ENCODE peak calls at places on chromosomes 3 and 15, in four cellular contexts. Z is uterus, N is GM12865, K is mammary epithelial cell. Q is an unnamed sample.
A peak's percentile ranks its signal among the peaks of the same experiment; 100 is the strongest.

GRCh38 chr3:41115069-41115468 is 84.2 kb upstream of the CTNNB1 start:
- DNase-seq in Z (no peak), N (no peak), K (no peak), Q (no peak)

GRCh38 chr3:144643778-144644191 is 672.2 kb downstream of the DIPK2A start:
- DNase-seq in Z (no peak), N (no peak), K (no peak), Q (no peak)

GRCh38 chr3:150370982-150371381 is 37.1 kb upstream of the TSC22D2 start:
- DNase-seq in Z (no peak), N (no peak), K (no peak), Q (no peak)

GRCh38 chr15:40091861-40092415 is 16.7 kb downstream of the BMF start:
- DNase-seq in Z (peak; percentile 60), N (no peak), K (no peak), Q (no peak)

GRCh38 chr3:172106989-172107388 is 67.6 kb downstream of the FNDC3B start:
- DNase-seq in Z (no peak), N (peak; percentile 92), K (no peak), Q (peak; percentile 61)

GRCh38 chr3:40962721-40963120 is 236.6 kb upstream of the CTNNB1 start:
- DNase-seq in Z (no peak), N (no peak), K (no peak), Q (no peak)

GRCh38 chr3:105448338-105448982 is 81.8 kb downstream of the ALCAM start:
- DNase-seq in Z (no peak), N (no peak), K (no peak), Q (no peak)

GRCh38 chr3:11335056-11335608 is 62.9 kb downstream of the ATG7 start:
- DNase-seq in Z (no peak), N (peak; percentile 62), K (peak; percentile 62), Q (peak; percentile 72)

GRCh38 chr3:42302924-42303634 is 37.1 kb upstream of the CCK start:
- DNase-seq in Z (no peak), N (peak; percentile 55), K (no peak), Q (no peak)

GRCh38 chr3:49122886-49123545 is 2.4 kb upstream of the USP19 start:
- DNase-seq in Z (no peak), N (no peak), K (no peak), Q (no peak)

GRCh38 chr3:49124203-49124602 is 3.6 kb upstream of the USP19 start:
- DNase-seq in Z (no peak), N (no peak), K (no peak), Q (no peak)

GRCh38 chr3:49123687-49124086 is 3.1 kb upstream of the USP19 start:
- DNase-seq in Z (no peak), N (no peak), K (no peak), Q (no peak)

GRCh38 chr3:49122022-49122421 is 1.4 kb upstream of the USP19 start:
- DNase-seq in Z (no peak), N (no peak), K (no peak), Q (no peak)

GRCh38 chr3:49124991-49125670 is 4.5 kb upstream of the USP19 start:
- DNase-seq in Z (no peak), N (peak; percentile 28), K (no peak), Q (no peak)
- TF ChIP-seq CTCF in Z (no peak), N (peak; percentile 37), K (peak; percentile 11), Q (no peak)

GRCh38 chr3:101533603-101533968 is 20.6 kb upstream of the SENP7 start:
- DNase-seq in Z (no peak), N (no peak), K (peak; percentile 41), Q (no peak)
- TF ChIP-seq CTCF in Z (no peak), N (no peak), K (no peak), Q (no peak)

GRCh38 chr3:61960976-61961375 is 399.6 kb downstream of the PTPRG start:
- DNase-seq in Z (no peak), N (no peak), K (peak; percentile 18), Q (peak; percentile 46)

GRCh38 chr3:61955483-61955882 is 394.1 kb downstream of the PTPRG start:
- DNase-seq in Z (no peak), N (no peak), K (no peak), Q (no peak)

GRCh38 chr3:61954097-61954528 is 392.7 kb downstream of the PTPRG start:
- DNase-seq in Z (no peak), N (no peak), K (no peak), Q (peak; percentile 39)

GRCh38 chr3:61961882-61962281 is 400.5 kb downstream of the PTPRG start:
- DNase-seq in Z (no peak), N (no peak), K (no peak), Q (no peak)

DNA sequence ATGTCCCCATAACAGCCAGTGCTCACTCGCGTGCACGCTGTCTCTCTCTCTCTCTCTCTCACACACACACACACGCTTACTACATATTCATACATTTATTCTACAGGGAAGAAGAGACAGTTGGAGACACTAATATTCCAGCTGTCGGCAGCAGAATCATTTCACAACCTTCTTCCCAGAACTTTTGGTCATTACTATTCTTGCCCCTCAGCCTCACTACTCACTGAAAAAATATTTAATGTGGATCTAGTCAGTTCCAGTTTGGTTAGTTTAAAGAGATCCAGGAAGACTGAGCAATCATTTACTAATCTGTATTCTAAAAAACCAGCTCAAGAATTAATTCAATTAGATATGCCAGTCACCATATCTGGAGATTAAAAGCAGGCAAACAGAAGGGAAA is 394.9 kb downstream of the PTPRG start:
- DNase-seq in Z (no peak), N (no peak), K (peak; percentile 65), Q (peak; percentile 84)
- TF ChIP-seq CTCF in Z (no peak), N (no peak), K (no peak), Q (no peak)

GRCh38 chr3:82643948-82644347 is 882.5 kb upstream of the GBE1 start:
- DNase-seq in Z (no peak), N (peak; percentile 8), K (peak; percentile 16), Q (peak; percentile 13)
- TF ChIP-seq CTCF in Z (no peak), N (no peak), K (peak; percentile 37), Q (no peak)

GRCh38 chr3:149296972-149297371 is 36.5 kb downstream of the TM4SF18 start:
- DNase-seq in Z (no peak), N (no peak), K (no peak), Q (no peak)

GRCh38 chr3:149288655-149289054 is 44.8 kb downstream of the TM4SF18 start:
- DNase-seq in Z (no peak), N (no peak), K (no peak), Q (no peak)

GRCh38 chr3:149291178-149291577 is 42.3 kb downstream of the TM4SF18 start:
- DNase-seq in Z (no peak), N (peak; percentile 42), K (no peak), Q (peak; percentile 32)
- TF ChIP-seq CTCF in Z (no peak), N (peak; percentile 55), K (peak; percentile 46), Q (peak; percentile 52)